ENCODE peak calls at places on chromosomes 3 and 15, in four cellular contexts. C is spleen, S is sigmoid colon, N is HepG2. D is an unnamed sample.

GRCh38 chr15:101554115-101554915 is 64.8 kb upstream of the PCSK6 start:
- DNase-seq in C (no peak), S (peak), N (no peak), D (no peak)

GRCh38 chr3:64686446-64686908 is 1.3 kb downstream of the ADAMTS9 start:
- DNase-seq in C (no peak), S (no peak), N (peak), D (peak)

GRCh38 chr3:30282052-30282708 is 324.2 kb upstream of the TGFBR2 start:
- DNase-seq in C (no peak), S (no peak), N (peak), D (no peak)

GRCh38 chr3:11272913-11273574 is 847 bp downstream of the ATG7 start:
- DNase-seq in C (no peak), S (no peak), N (no peak), D (no peak)

GRCh38 chr3:56115698-56116097 is 352.6 kb downstream of the ERC2 start:
- DNase-seq in C (no peak), S (no peak), N (no peak), D (no peak)

GRCh38 chr3:122694966-122695365 is 14.3 kb downstream of the PARP14 start:
- DNase-seq in C (peak), S (no peak), N (no peak), D (no peak)

GRCh38 chr3:125398952-125399351 is 23.8 kb upstream of the ZNF148 start:
- DNase-seq in C (no peak), S (no peak), N (no peak), D (no peak)

GRCh38 chr3:44326035-44326434 is 12.5 kb upstream of the TCAIM start:
- DNase-seq in C (no peak), S (no peak), N (no peak), D (no peak)

GRCh38 chr3:23203651-23204111 is 554 bp downstream of the UBE2E2 start:
- DNase-seq in C (peak), S (peak), N (no peak), D (no peak)

GRCh38 chr15:62050118-62050517 is 10.1 kb downstream of the VPS13C start:
- DNase-seq in C (no peak), S (no peak), N (no peak), D (no peak)

GRCh38 chr15:99424978-99425665 is 140.7 kb upstream of the MEF2A start:
- DNase-seq in C (peak), S (peak), N (peak), D (no peak)

GRCh38 chr15:45869034-45869668 is 234.3 kb downstream of the SQOR start:
- DNase-seq in C (no peak), S (no peak), N (no peak), D (no peak)
- H3K27ac ChIP-seq in C (no peak), S (no peak), N (no peak), D (no peak)

DNA sequence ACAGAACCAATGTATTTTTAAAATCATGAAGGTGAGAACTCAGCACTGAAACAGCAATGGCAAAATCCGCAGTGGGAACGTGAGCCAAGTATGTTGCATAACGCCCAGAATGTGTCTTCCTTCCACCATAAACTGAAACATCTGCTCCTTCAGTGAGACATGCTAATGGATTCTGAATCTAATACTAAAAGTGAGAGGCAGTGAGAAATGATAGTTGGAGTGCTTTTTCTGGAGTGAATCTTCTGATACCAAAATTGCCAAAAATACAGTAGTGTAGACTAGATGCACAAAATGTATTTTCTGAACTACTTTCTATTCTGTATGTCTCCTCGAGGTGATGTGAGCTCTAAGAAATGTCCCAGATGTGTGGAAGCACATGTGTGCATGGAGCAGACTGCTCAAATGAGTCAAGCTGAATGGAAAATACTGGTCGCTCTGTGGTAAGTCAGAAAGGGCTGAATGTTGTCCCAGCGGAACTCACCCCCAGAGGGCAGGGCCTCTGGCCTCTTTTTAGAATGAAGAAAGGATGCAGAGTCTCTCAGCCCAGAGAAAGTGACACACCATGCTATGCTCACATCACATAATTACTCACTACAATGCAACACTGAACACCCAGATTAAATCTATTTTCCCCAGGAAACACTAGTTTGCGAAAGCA is 73.0 kb downstream of the ATP10A start:
- DNase-seq in C (no peak), S (peak), N (no peak), D (no peak)
- TF ChIP-seq POLR2AphosphoS5 in C (no peak), S (peak), N (no peak), D (peak)

DNA sequence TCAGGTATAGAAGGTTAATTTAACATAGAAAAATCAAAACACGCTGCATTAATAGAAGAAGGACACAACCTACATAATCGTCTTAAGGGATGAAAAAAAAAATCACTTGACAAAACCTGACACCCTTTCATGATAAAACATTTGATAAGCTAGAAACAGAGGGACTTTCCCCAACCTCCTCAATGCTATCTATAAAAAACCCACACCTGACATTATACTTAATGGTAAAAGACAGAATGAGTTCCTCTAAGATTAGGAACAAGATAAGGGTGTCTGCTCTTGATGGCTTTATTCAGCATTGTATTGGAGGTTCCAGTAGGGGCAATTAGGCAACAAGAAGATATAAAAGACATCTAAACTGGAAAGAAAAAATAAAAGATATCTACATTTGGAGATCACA is 69.9 kb upstream of the KBTBD8 start:
- DNase-seq in C (no peak), S (no peak), N (no peak), D (no peak)
- H3K27ac ChIP-seq in C (no peak), S (no peak), N (no peak), D (no peak)

GRCh38 chr3:79820089-79820488 is 52.3 kb upstream of the ROBO1 start:
- DNase-seq in C (no peak), S (no peak), N (no peak), D (no peak)

GRCh38 chr3:79815478-79815877 is 47.7 kb upstream of the ROBO1 start:
- DNase-seq in C (no peak), S (no peak), N (no peak), D (no peak)

GRCh38 chr3:79822076-79822475 is 54.3 kb upstream of the ROBO1 start:
- DNase-seq in C (no peak), S (no peak), N (no peak), D (no peak)

GRCh38 chr3:79817224-79817623 is 49.4 kb upstream of the ROBO1 start:
- DNase-seq in C (no peak), S (no peak), N (no peak), D (no peak)

DNA sequence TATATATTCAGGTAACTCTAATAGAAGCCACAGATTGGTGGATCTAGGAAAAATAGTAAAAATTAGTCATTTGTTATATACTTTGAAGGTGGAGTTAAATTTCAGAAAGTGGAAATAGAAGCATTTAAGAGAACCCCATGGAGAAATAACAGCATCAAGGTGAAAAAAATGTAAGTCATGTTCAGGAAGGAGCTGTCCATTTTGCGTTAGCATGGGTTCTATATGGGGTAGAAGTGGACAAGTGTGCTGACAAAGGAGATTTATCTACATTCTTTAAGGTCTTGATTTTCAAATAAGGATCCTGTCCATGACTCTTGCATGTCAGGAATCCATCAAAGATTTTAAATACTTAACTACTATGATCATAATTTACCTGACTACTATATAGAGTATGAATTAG is 50.2 kb upstream of the ROBO1 start:
- DNase-seq in C (no peak), S (no peak), N (no peak), D (no peak)
- TF ChIP-seq POLR2AphosphoS5 in C (no peak), S (no peak), N (no peak), D (no peak)

GRCh38 chr15:59453474-59454215 is 15.7 kb downstream of the FAM81A start:
- DNase-seq in C (no peak), S (no peak), N (no peak), D (no peak)

GRCh38 chr15:59444082-59444835 is 6.3 kb downstream of the FAM81A start:
- DNase-seq in C (no peak), S (no peak), N (no peak), D (no peak)

GRCh38 chr15:59444980-59445500 is 7.1 kb downstream of the FAM81A start:
- DNase-seq in C (no peak), S (no peak), N (no peak), D (no peak)

GRCh38 chr15:59447367-59447766 is 9.4 kb downstream of the FAM81A start:
- DNase-seq in C (no peak), S (no peak), N (no peak), D (no peak)

DNA sequence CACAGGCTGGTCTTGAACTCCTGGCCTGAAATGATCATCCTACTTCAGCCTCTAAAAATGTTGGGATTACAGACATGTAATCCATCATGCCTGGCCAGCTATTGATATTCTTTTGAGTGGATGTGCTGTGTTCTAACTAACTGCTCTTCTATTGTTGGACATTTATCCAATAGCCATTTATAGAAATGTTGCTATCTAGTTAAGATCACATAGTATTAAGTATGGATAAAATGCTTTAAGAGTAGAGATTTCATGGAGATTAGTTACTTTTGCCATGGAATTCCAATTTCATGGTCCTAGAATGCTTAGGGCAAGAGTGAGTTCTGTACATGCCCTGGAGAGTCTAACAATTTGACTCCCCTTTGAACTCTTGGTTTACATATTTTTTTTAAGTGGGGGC is 10.9 kb downstream of the FAM81A start:
- DNase-seq in C (no peak), S (no peak), N (no peak), D (no peak)
- H3K27ac ChIP-seq in C (no peak), S (no peak), N (no peak), D (no peak)

GRCh38 chr3:149968216-149968615 is 2.5 kb downstream of the PFN2 start:
- DNase-seq in C (no peak), S (no peak), N (no peak), D (no peak)
- TF ChIP-seq POLR2AphosphoS5 in C (no peak), S (no peak), N (no peak), D (no peak)

GRCh38 chr15:33112541-33113105 is 81.9 kb downstream of the FMN1 start:
- DNase-seq in C (no peak), S (no peak), N (no peak), D (no peak)
- H3K27ac ChIP-seq in C (no peak), S (no peak), N (no peak), D (no peak)

GRCh38 chr3:149375164-149375823 is 2.2 kb downstream of the TM4SF1 start:
- DNase-seq in C (no peak), S (no peak), N (no peak), D (no peak)

GRCh38 chr3:149376728-149377407 is 581 bp downstream of the TM4SF1 start:
- DNase-seq in C (no peak), S (no peak), N (no peak), D (no peak)

GRCh38 chr3:149375824-149376196 is 1.6 kb downstream of the TM4SF1 start:
- DNase-seq in C (no peak), S (no peak), N (no peak), D (no peak)

GRCh38 chr3:149378420-149379388 is 1.3 kb upstream of the TM4SF1 start:
- DNase-seq in C (no peak), S (no peak), N (no peak), D (peak)

DNA sequence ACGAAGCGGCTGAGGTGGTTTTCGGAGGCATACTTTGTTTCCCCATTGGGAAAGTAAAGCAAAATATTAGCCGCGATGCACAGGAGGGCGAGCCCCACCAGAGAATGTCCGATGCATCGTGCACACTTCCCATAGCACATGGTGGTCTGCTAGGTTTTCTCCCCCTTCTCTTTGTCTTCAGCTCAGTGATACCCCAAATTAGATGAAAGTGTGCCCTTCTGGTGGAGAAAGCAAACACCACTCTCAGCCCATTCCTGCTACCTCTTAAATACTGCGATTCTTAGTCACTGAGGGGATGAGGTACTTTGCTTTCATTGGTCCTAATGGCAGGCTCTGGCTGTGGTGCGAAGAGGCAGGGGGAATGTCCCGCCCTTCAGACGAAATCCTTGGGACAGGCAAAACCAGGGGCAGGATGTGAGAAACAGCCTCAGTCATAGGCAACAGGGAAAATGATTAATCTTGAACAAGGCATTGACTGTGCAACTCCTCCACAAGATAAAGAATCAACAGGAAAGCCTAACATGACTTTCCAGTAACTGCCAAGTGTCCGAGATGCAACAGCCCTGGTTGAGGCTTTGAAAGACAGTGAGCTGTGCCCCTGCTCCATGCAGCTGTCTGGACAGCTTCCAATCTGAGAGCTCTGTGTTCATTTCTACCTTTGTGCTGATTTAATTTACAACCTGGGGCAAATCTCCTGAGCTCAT is at the start of gene TM4SF1:
- DNase-seq in C (no peak), S (peak), N (peak), D (peak)
- TF ChIP-seq POLR2AphosphoS5 in C (peak), S (peak), N (peak), D (peak)

D was measured in prostate gland.